ENCODE peak calls at places on chromosomes 13 and 19, in five cellular contexts. F is KBM-7, B is activated gamma-delta T cell treated with Interleukin-2 at 50 U/mL for 16 hours, U is mesothelial cell of epicardium, N is T follicular helper cell. Q is an unnamed sample.

GRCh38 chr13:36431204-36432105 is 840 bp upstream of the CCNA1 start:
- DNase-seq in F (no peak), B (no peak), U (peak), N (no peak), Q (no peak)

GRCh38 chr19:30076101-30076551 is 134.1 kb downstream of the URI1 start:
- DNase-seq in F (no peak), B (no peak), U (no peak), N (no peak), Q (no peak)

GRCh38 chr19:23882493-23882892 is 32.2 kb upstream of the ZNF726 start:
- DNase-seq in F (no peak), B (no peak), U (no peak), N (no peak), Q (no peak)

GRCh38 chr13:74135306-74136088 is 1.3 kb upstream of the KLF12 start:
- DNase-seq in F (peak), B (peak), U (peak), N (peak), Q (peak)

GRCh38 chr13:51559916-51560315 is 24.3 kb upstream of the WDFY2 start:
- DNase-seq in F (peak), B (no peak), U (no peak), N (no peak), Q (no peak)

GRCh38 chr13:42786696-42787095 is 5.3 kb downstream of the FAM216B start:
- DNase-seq in F (no peak), B (no peak), U (no peak), N (no peak), Q (no peak)

GRCh38 chr13:29923554-29924481 is 73.4 kb upstream of the UBL3 start:
- DNase-seq in F (peak), B (peak), U (no peak), N (peak), Q (peak)

GRCh38 chr13:110824901-110825300 is 90.0 kb downstream of the ANKRD10 start:
- DNase-seq in F (no peak), B (no peak), U (no peak), N (no peak), Q (no peak)

GRCh38 chr19:3606174-3606689 is 443 bp downstream of the TBXA2R start:
- DNase-seq in F (peak), B (peak), U (no peak), N (no peak), Q (no peak)

GRCh38 chr13:99375806-99376080 is 68.5 kb upstream of the GPR183 start:
- DNase-seq in F (no peak), B (no peak), U (no peak), N (no peak), Q (no peak)

GRCh38 chr13:70014337-70014736 is 93.3 kb upstream of the ATXN8OS start:
- DNase-seq in F (no peak), B (no peak), U (no peak), N (no peak), Q (no peak)

Q was measured in amniotic epithelial cell.